ENCODE peak calls at places on chromosomes 4 and X, in seven cellular contexts. One of them, this sample, is unnamed.
A peak's percentile ranks its signal among the peaks of the same experiment; 100 is the strongest.

GRCh38 chrX:3699841-3700381 is 13.5 kb downstream of the PRKX start:
- DNase-seq in right lobe of liver: no peak
- DNase-seq in dorsolateral prefrontal cortex: no peak
- DNase-seq in upper lobe of right lung: no peak
- DNase-seq in body of pancreas: no peak
- DNase-seq in CD4-positive, alpha-beta T cell: no peak
- DNase-seq in Karpas-422: peak; percentile 44
- DNase-seq in this sample: no peak

GRCh38 chrX:77937291-77937690 is 26.8 kb downstream of the ATP7A start:
- DNase-seq in right lobe of liver: no peak
- DNase-seq in upper lobe of right lung: no peak
- DNase-seq in Karpas-422: no peak
- DNase-seq in dorsolateral prefrontal cortex: no peak
- DNase-seq in CD4-positive, alpha-beta T cell: no peak
- DNase-seq in body of pancreas: no peak
- DNase-seq in this sample: peak; percentile 20

GRCh38 chrX:72348247-72348979 is 42.7 kb upstream of the CITED1 start:
- DNase-seq in body of pancreas: no peak
- DNase-seq in upper lobe of right lung: no peak
- DNase-seq in CD4-positive, alpha-beta T cell: no peak
- DNase-seq in right lobe of liver: no peak
- DNase-seq in Karpas-422: no peak
- DNase-seq in dorsolateral prefrontal cortex: no peak
- DNase-seq in this sample: no peak

GRCh38 chr4:23169598-23170311 is 477.0 kb downstream of the GBA3 start:
- DNase-seq in upper lobe of right lung: no peak
- DNase-seq in CD4-positive, alpha-beta T cell: no peak
- DNase-seq in Karpas-422: no peak
- DNase-seq in dorsolateral prefrontal cortex: no peak
- DNase-seq in body of pancreas: no peak
- DNase-seq in right lobe of liver: no peak
- DNase-seq in this sample: no peak

GRCh38 chr4:75644095-75644494 is 13.8 kb upstream of the CDKL2 start:
- DNase-seq in upper lobe of right lung: no peak
- DNase-seq in Karpas-422: no peak
- DNase-seq in CD4-positive, alpha-beta T cell: no peak
- DNase-seq in dorsolateral prefrontal cortex: no peak
- DNase-seq in right lobe of liver: no peak
- DNase-seq in body of pancreas: no peak
- DNase-seq in this sample: no peak

GRCh38 chrX:33183366-33183765 is 28.0 kb downstream of the DMD start:
- DNase-seq in upper lobe of right lung: no peak
- DNase-seq in Karpas-422: peak; percentile 86
- DNase-seq in body of pancreas: peak; percentile 63
- DNase-seq in right lobe of liver: no peak
- DNase-seq in dorsolateral prefrontal cortex: no peak
- DNase-seq in CD4-positive, alpha-beta T cell: no peak
- DNase-seq in this sample: no peak

GRCh38 chr4:116599859-116600258 is 485.5 kb downstream of the TRAM1L1 start:
- DNase-seq in CD4-positive, alpha-beta T cell: no peak
- DNase-seq in Karpas-422: peak; percentile 46
- DNase-seq in right lobe of liver: peak; percentile 52
- DNase-seq in upper lobe of right lung: no peak
- DNase-seq in dorsolateral prefrontal cortex: no peak
- DNase-seq in body of pancreas: no peak
- DNase-seq in this sample: no peak

GRCh38 chrX:8455600-8455999 is 9.0 kb upstream of the VCX3B start:
- DNase-seq in upper lobe of right lung: no peak
- DNase-seq in Karpas-422: no peak
- DNase-seq in CD4-positive, alpha-beta T cell: no peak
- DNase-seq in body of pancreas: no peak
- DNase-seq in dorsolateral prefrontal cortex: no peak
- DNase-seq in right lobe of liver: no peak
- DNase-seq in this sample: no peak

GRCh38 chr4:159229164-159229563 is 126.3 kb downstream of the RAPGEF2 start:
- DNase-seq in right lobe of liver: no peak
- DNase-seq in CD4-positive, alpha-beta T cell: no peak
- DNase-seq in upper lobe of right lung: no peak
- DNase-seq in dorsolateral prefrontal cortex: no peak
- DNase-seq in Karpas-422: no peak
- DNase-seq in body of pancreas: no peak
- DNase-seq in this sample: no peak
- H3K27ac ChIP-seq in right lobe of liver: no peak overlapping the region
- H3K27ac ChIP-seq in CD4-positive, alpha-beta T cell: no peak overlapping the region
- H3K27ac ChIP-seq in upper lobe of right lung: no peak overlapping the region
- H3K27ac ChIP-seq in dorsolateral prefrontal cortex: no peak overlapping the region
- H3K27ac ChIP-seq in Karpas-422: no peak overlapping the region
- H3K27ac ChIP-seq in body of pancreas: peak overlapping the region; percentile 32
- H3K27ac ChIP-seq in this sample: peak overlapping the region; percentile 76

DNA sequence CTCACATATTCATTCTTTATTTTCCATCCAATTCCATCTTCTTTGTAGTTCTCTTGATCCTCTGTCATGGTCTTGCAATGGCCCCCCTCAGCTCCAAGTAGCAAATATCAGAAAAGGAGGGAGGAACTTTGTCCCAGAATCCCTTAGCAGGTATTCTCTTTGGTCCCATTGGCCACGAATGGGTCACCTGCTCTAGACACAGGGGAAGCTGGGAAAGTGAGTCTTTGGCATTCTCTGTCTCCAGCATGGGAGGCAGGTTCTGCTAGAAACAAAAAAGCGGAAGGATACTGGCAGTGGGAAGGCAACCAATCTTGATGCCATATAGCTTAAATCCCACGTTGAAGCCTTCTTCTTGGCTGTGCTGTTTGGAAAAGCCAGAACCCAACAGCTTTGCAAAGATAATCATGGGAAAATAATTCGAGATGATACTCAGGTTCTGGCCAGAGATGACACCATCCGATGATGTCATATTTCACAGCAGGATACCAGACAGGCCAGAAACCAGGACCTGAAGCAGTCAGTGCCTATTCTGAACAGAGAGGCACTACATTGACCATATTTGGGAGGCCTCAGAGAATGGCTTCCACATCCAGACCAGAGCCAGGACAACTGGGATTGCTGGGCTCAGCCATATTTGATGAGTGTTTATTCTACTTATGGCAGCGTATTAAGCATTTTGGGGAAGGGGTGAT is 110.4 kb upstream of the ATXN3L start:
- DNase-seq in right lobe of liver: no peak
- DNase-seq in upper lobe of right lung: no peak
- DNase-seq in dorsolateral prefrontal cortex: no peak
- DNase-seq in body of pancreas: no peak
- DNase-seq in CD4-positive, alpha-beta T cell: no peak
- DNase-seq in Karpas-422: no peak
- DNase-seq in this sample: no peak
- H3K27ac ChIP-seq in right lobe of liver: no peak overlapping the region
- H3K27ac ChIP-seq in upper lobe of right lung: no peak overlapping the region
- H3K27ac ChIP-seq in dorsolateral prefrontal cortex: no peak overlapping the region
- H3K27ac ChIP-seq in body of pancreas: no peak overlapping the region
- H3K27ac ChIP-seq in CD4-positive, alpha-beta T cell: no peak overlapping the region
- H3K27ac ChIP-seq in Karpas-422: no peak overlapping the region
- H3K27ac ChIP-seq in this sample: no peak overlapping the region

GRCh38 chr4:183716302-183716701 is 57.2 kb downstream of the TRAPPC11 start:
- DNase-seq in right lobe of liver: no peak
- DNase-seq in dorsolateral prefrontal cortex: no peak
- DNase-seq in upper lobe of right lung: no peak
- DNase-seq in CD4-positive, alpha-beta T cell: no peak
- DNase-seq in body of pancreas: no peak
- DNase-seq in Karpas-422: no peak
- DNase-seq in this sample: no peak
- H3K27ac ChIP-seq in right lobe of liver: no peak overlapping the region
- H3K27ac ChIP-seq in dorsolateral prefrontal cortex: no peak overlapping the region
- H3K27ac ChIP-seq in upper lobe of right lung: no peak overlapping the region
- H3K27ac ChIP-seq in CD4-positive, alpha-beta T cell: no peak overlapping the region
- H3K27ac ChIP-seq in body of pancreas: no peak overlapping the region
- H3K27ac ChIP-seq in Karpas-422: no peak overlapping the region
- H3K27ac ChIP-seq in this sample: no peak overlapping the region

DNA sequence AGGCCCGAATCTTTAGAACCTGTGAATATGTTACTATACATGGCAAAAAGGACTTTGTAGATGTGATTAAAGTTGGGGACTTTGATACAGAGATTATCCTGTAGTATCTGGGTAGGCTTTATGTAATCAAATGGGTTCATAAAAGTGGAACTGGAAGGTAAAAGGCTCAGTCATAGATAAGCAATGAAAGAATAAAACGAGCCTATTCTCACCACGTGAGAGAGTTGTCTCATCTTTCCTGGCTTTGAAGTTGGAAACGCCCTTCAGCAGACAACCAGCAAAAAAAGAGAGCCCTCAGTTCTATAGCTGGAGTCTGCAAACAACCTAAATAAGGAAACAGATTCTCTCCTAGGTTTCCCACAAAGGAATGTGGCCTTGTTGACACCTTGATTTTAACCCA is 805.8 kb upstream of the DIAPH2 start:
- DNase-seq in CD4-positive, alpha-beta T cell: no peak
- DNase-seq in Karpas-422: no peak
- DNase-seq in upper lobe of right lung: no peak
- DNase-seq in right lobe of liver: no peak
- DNase-seq in dorsolateral prefrontal cortex: no peak
- DNase-seq in body of pancreas: no peak
- DNase-seq in this sample: no peak
- H3K27ac ChIP-seq in CD4-positive, alpha-beta T cell: no peak overlapping the region
- H3K27ac ChIP-seq in Karpas-422: no peak overlapping the region
- H3K27ac ChIP-seq in upper lobe of right lung: no peak overlapping the region
- H3K27ac ChIP-seq in right lobe of liver: no peak overlapping the region
- H3K27ac ChIP-seq in dorsolateral prefrontal cortex: no peak overlapping the region
- H3K27ac ChIP-seq in body of pancreas: no peak overlapping the region
- H3K27ac ChIP-seq in this sample: no peak overlapping the region

DNA sequence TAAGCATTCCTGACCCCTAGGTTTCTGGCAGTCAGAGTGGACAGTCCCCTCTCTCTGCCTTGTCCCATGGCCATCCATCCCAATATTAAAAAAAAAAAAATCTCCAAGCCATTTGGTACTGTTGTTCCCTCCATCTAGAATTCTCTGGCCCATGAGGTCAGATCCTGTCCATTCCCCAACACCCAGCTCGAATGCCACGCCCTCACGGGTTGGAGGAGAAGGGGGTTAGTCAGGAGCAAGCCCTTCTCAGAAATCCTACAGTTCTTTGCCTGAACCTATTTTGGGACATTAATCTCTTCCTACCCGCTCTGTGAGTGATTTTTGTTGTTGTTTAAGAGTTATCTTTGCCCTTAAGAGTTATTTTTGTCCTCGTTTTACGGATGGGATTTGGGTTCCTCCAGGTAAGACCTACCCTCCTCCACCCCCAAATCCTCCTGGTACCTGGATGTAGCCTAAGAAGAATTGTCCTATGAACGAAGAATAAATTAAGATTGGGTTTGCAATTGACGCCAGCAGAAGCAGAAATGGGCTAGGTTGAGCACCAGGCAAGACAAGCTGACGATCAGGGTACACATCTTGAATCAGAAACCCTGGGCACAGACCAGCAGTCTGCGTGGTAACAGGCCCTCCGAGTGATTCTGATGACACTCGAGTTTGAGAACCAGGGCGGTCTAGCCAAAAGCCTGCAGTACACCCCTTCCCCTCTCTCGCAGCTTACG is 977 bp downstream of the RNF175 start:
- DNase-seq in Karpas-422: no peak
- DNase-seq in CD4-positive, alpha-beta T cell: no peak
- DNase-seq in right lobe of liver: no peak
- DNase-seq in upper lobe of right lung: no peak
- DNase-seq in dorsolateral prefrontal cortex: no peak
- DNase-seq in body of pancreas: no peak
- DNase-seq in this sample: no peak
- H3K27ac ChIP-seq in Karpas-422: no peak overlapping the region
- H3K27ac ChIP-seq in CD4-positive, alpha-beta T cell: no peak overlapping the region
- H3K27ac ChIP-seq in right lobe of liver: no peak overlapping the region
- H3K27ac ChIP-seq in upper lobe of right lung: no peak overlapping the region
- H3K27ac ChIP-seq in dorsolateral prefrontal cortex: peak overlapping the region; percentile 22
- H3K27ac ChIP-seq in body of pancreas: no peak overlapping the region
- H3K27ac ChIP-seq in this sample: no peak overlapping the region

DNA sequence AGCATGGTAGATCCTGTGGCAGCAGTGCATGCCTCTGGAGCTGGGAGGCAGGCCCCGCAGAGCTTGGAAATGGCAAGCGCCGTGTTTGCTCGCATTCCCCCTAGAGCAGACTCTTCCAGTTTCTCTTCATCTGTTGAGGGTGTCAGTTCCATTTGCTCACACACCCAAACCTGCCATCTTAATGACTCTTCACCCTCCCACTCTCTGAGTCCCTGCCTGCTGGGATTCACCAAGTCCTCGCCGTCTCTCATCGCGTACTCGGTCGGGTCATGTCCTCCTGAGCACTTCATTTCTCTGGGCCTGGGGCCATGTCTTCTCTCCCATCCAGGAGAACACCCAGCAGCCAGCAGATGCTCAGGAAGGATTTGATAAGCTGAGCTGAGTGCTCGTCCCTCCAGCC is 16.9 kb downstream of the ZBTB49 start:
- DNase-seq in Karpas-422: no peak
- DNase-seq in upper lobe of right lung: no peak
- DNase-seq in right lobe of liver: no peak
- DNase-seq in CD4-positive, alpha-beta T cell: no peak
- DNase-seq in body of pancreas: no peak
- DNase-seq in dorsolateral prefrontal cortex: no peak
- DNase-seq in this sample: no peak
- H3K27ac ChIP-seq in Karpas-422: no peak overlapping the region
- H3K27ac ChIP-seq in upper lobe of right lung: no peak overlapping the region
- H3K27ac ChIP-seq in right lobe of liver: no peak overlapping the region
- H3K27ac ChIP-seq in CD4-positive, alpha-beta T cell: no peak overlapping the region
- H3K27ac ChIP-seq in body of pancreas: no peak overlapping the region
- H3K27ac ChIP-seq in dorsolateral prefrontal cortex: no peak overlapping the region
- H3K27ac ChIP-seq in this sample: no peak overlapping the region

DNA sequence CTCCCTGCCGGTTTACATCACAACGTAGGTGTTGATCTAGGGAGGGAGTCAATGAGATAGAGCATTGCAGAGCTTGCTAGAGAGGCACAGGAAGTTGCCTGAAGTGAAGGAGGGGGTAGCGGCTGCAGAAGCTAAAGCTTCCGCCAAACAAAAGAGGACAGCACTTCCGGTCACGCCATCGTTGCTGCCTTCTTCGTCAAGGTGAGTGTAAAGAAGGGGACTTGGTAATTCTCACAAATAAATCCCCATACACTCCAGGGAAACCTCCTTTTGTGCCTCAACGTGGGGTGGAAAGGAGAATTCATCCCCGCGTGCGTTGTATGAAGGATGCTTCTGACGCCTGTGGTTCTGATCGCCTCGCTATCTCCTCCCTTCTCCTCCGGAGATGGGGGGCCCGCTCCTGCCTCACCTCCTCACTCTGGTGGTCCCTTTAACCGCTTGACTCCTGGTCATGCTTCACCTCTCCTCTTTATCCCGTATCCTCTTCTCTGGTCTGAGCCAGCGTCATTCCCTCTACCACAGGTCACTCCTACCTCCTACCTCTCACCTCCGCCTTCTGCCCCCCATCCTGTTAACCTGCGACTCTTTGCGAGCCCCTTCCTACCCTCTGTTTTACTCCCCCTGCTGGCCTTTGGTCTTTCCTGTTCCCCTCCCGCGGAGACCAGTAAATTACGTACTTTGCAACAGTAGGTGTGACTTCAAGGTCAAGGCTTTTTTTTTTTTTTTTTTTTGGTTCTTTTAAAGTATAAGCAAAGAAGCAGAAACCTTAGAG is 59.9 kb downstream of the GSPT2 start:
- DNase-seq in CD4-positive, alpha-beta T cell: peak; percentile 39
- DNase-seq in right lobe of liver: peak; percentile 62
- DNase-seq in dorsolateral prefrontal cortex: peak; percentile 69
- DNase-seq in Karpas-422: peak; percentile 91
- DNase-seq in body of pancreas: peak; percentile 54
- DNase-seq in upper lobe of right lung: peak; percentile 63
- DNase-seq in this sample: no peak
- H3K27ac ChIP-seq in CD4-positive, alpha-beta T cell: peak overlapping the region; percentile 41
- H3K27ac ChIP-seq in right lobe of liver: no peak overlapping the region
- H3K27ac ChIP-seq in dorsolateral prefrontal cortex: no peak overlapping the region
- H3K27ac ChIP-seq in Karpas-422: peak overlapping the region; percentile 69
- H3K27ac ChIP-seq in body of pancreas: no peak overlapping the region
- H3K27ac ChIP-seq in upper lobe of right lung: no peak overlapping the region
- H3K27ac ChIP-seq in this sample: peak overlapping the region; percentile 54